ENCODE peak calls at places on chromosomes 1 and 21, in six cellular contexts. D is HFF-Myc, O is upper lobe of left lung, Y is WTC11, A is fibroblast of mammary gland, I is OCI-LY7. L is an unnamed sample.
A peak's percentile ranks its signal among the peaks of the same experiment; 100 is the strongest.

GRCh38 chr1:175704621-175705020 is 38.8 kb downstream of the TNR start:
- DNase-seq in D (no peak), O (no peak), Y (no peak), A (no peak), I (no peak), L (no peak)

GRCh38 chr1:14598498-14599172 is at the start of gene KAZN:
- DNase-seq in D (no peak), O (peak; percentile 88), Y (peak; percentile 73), A (no peak), I (no peak), L (no peak)

GRCh38 chr1:31470794-31471315 is 57.8 kb downstream of the SERINC2 start:
- DNase-seq in D (no peak), O (no peak), Y (no peak), A (no peak), I (no peak), L (no peak)

GRCh38 chr1:209790286-209791193 is 6.2 kb upstream of the C1orf74 start:
- DNase-seq in D (no peak), O (no peak), Y (no peak), A (no peak), I (no peak), L (no peak)

GRCh38 chr21:39020751-39021474 is 162.3 kb downstream of the PSMG1 start:
- DNase-seq in D (no peak), O (peak; percentile 40), Y (no peak), A (peak; percentile 63), I (no peak), L (no peak)

GRCh38 chr1:198156745-198157240 is at the start of gene NEK7:
- DNase-seq in D (no peak), O (peak; percentile 96), Y (peak; percentile 77), A (peak; percentile 74), I (peak; percentile 74), L (peak; percentile 77)

GRCh38 chr1:56831874-56832693 is 12.9 kb upstream of the FYB2 start:
- DNase-seq in D (peak; percentile 66), O (no peak), Y (peak; percentile 62), A (peak; percentile 93), I (peak; percentile 63), L (peak; percentile 34)

GRCh38 chr1:113811353-113811887 is 856 bp downstream of the RSBN1 start:
- DNase-seq in D (no peak), O (no peak), Y (no peak), A (peak; percentile 23), I (peak; percentile 55), L (no peak)

GRCh38 chr1:160085686-160086089 is 4.3 kb downstream of the KCNJ9 start:
- DNase-seq in D (no peak), O (peak; percentile 86), Y (peak; percentile 94), A (peak; percentile 64), I (peak; percentile 75), L (peak; percentile 60)

GRCh38 chr1:117177376-117177775 is 33.4 kb downstream of the VTCN1 start:
- DNase-seq in D (no peak), O (no peak), Y (no peak), A (no peak), I (no peak), L (no peak)

GRCh38 chr1:214767221-214767620 is 164.2 kb downstream of the CENPF start:
- DNase-seq in D (no peak), O (no peak), Y (no peak), A (no peak), I (no peak), L (no peak)

GRCh38 chr1:97820470-97821188 is 100.2 kb downstream of the DPYD start:
- DNase-seq in D (peak; percentile 26), O (no peak), Y (no peak), A (peak; percentile 51), I (peak; percentile 37), L (no peak)

GRCh38 chr1:8443558-8444194 is 125.8 kb downstream of the SLC45A1 start:
- DNase-seq in D (no peak), O (no peak), Y (peak; percentile 73), A (peak; percentile 29), I (no peak), L (no peak)

GRCh38 chr1:41046347-41046775 is 24.8 kb upstream of the SLFNL1 start:
- DNase-seq in D (no peak), O (no peak), Y (no peak), A (no peak), I (no peak), L (no peak)

GRCh38 chr1:23980725-23981063 is 567 bp upstream of the SRSF10 start:
- DNase-seq in D (peak; percentile 62), O (no peak), Y (no peak), A (peak; percentile 83), I (peak; percentile 82), L (peak; percentile 31)

GRCh38 chr1:86924324-86924960 is 10.0 kb downstream of the HS2ST1 start:
- DNase-seq in D (no peak), O (no peak), Y (no peak), A (no peak), I (no peak), L (no peak)

GRCh38 chr1:232524056-232524455 is 105.9 kb downstream of the SIPA1L2 start:
- DNase-seq in D (no peak), O (no peak), Y (no peak), A (peak; percentile 10), I (no peak), L (no peak)

GRCh38 chr21:45471229-45472052 is 66.5 kb downstream of the COL18A1 start:
- DNase-seq in D (peak; percentile 73), O (peak; percentile 76), Y (no peak), A (peak; percentile 94), I (no peak), L (no peak)
- TF ChIP-seq CTCF in D (no peak), O (no peak), Y (no peak), A (no peak), I (no peak), L (no peak)

DNA sequence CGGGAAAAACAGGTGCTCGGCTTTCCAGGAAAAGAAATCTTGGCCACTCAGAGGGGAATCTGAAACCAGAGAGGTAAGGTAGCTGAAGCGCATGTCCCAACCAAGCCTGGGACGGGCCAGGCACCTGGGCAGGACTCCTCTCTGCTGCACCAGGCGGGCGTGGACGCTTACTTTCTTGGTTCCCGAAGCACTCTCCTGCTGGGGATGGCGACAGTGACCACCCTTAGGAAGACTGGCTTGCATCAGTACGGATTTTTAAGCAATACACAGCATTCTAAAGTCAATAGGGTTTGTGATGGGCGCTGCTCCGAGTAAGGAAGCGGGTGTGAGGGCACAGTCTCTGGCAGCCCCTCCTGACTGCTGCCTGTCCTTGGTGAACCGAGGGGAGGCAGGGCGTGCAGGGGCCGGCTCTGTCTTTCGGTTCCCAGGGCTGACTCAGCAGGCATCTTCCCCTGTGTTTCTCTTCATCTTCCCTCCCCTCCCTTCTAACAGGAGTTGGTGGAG is 74.9 kb upstream of the ANGPTL1 start:
- DNase-seq in D (no peak), O (no peak), Y (no peak), A (peak; percentile 18), I (no peak), L (no peak)
- TF ChIP-seq CTCF in D (no peak), O (no peak), Y (no peak), A (no peak), I (no peak), L (no peak)

GRCh38 chr1:150971583-150972416 is 2.8 kb downstream of the CERS2 start:
- DNase-seq in D (no peak), O (no peak), Y (peak; percentile 50), A (peak; percentile 34), I (peak; percentile 32), L (no peak)
- TF ChIP-seq CTCF in D (no peak), O (peak; percentile 24), Y (no peak), A (peak; percentile 22), I (peak; percentile 37), L (no peak)

GRCh38 chr1:91755176-91755575 is 130.8 kb downstream of the TGFBR3 start:
- DNase-seq in D (peak; percentile 81), O (no peak), Y (no peak), A (peak; percentile 96), I (no peak), L (no peak)
- TF ChIP-seq CTCF in D (no peak), O (no peak), Y (no peak), A (no peak), I (no peak), L (no peak)

DNA sequence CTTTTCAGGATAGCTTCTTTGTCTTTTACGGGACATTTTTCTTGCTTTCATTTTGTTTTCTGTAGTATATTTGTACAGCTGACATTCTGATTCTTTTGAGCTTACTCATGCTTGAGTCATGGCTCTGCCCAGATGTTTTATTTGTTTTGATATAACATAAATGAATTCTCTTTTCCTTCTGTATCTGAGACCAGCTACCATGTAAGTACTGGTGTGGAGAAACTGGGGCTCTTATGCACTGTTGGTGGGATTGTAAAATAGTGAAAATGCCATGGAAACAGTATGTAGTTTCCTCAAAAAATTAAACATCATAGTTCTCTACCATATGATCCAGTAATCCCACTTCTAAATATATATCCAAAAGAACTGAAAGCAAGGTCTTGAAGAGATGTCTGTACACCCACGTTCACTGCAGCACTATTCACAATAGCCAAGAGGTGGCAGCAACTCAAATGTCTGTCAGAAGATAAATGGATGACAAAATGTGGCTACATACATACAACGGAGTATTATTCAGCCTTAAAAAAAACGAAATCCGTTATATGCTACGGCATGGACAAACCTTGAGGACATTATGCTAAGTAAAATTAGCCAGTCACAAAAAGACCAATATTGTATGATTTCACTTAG is 61.4 kb downstream of the EIF2B3 start:
- DNase-seq in D (peak; percentile 52), O (no peak), Y (no peak), A (peak; percentile 89), I (peak; percentile 23), L (no peak)
- TF ChIP-seq CTCF in D (peak; percentile 45), O (no peak), Y (no peak), A (peak; percentile 48), I (peak; percentile 74), L (no peak)

L was measured in activated B cell treated with CpG ODN at 0.5 μM for 24 hours.